ENCODE peak calls at places on chromosomes 6 and 20, in six cellular contexts. J is uterus; W is tibial artery; P is CD4-positive, alpha-beta T cell; A is endothelial cell; Q is psoas muscle. X is an unnamed sample.

GRCh38 chr20:42193119-42193518 is 574.9 kb upstream of the CHD6 start:
- DNase-seq in J (no peak), W (no peak), P (no peak), A (no peak), Q (no peak), X (no peak)

GRCh38 chr6:36340671-36341454 is 4.2 kb upstream of the BNIP5 start:
- DNase-seq in J (peak; percentile 75), W (peak; percentile 85), P (peak; percentile 64), A (peak; percentile 76), Q (peak; percentile 80), X (peak; percentile 83)

GRCh38 chr6:150138638-150139037 is 4.2 kb upstream of the PPP1R14C start:
- DNase-seq in J (no peak), W (no peak), P (no peak), A (no peak), Q (no peak), X (no peak)

GRCh38 chr6:106085984-106086832 is at the start of gene PRDM1:
- DNase-seq in J (peak; percentile 82), W (peak; percentile 80), P (peak; percentile 64), A (peak; percentile 88), Q (peak; percentile 71), X (peak; percentile 89)

GRCh38 chr20:32296412-32296811 is 19.0 kb downstream of the KIF3B start:
- DNase-seq in J (no peak), W (no peak), P (no peak), A (no peak), Q (no peak), X (no peak)

GRCh38 chr6:148972481-148972880 is 225.7 kb downstream of the UST start:
- DNase-seq in J (no peak), W (no peak), P (peak; percentile 7), A (peak; percentile 51), Q (peak; percentile 55), X (peak; percentile 66)

GRCh38 chr6:112780498-112781096 is 433.5 kb downstream of the RFPL4B start:
- DNase-seq in J (peak; percentile 58), W (peak; percentile 76), P (no peak), A (peak; percentile 87), Q (peak; percentile 39), X (peak; percentile 47)

GRCh38 chr20:63969851-63970713 is at the start of gene ZNF512B:
- DNase-seq in J (peak; percentile 66), W (peak; percentile 74), P (peak; percentile 54), A (peak; percentile 76), Q (peak; percentile 72), X (peak; percentile 57)

GRCh38 chr20:63735859-63736718 is at the start of gene LIME1:
- DNase-seq in J (peak; percentile 25), W (peak; percentile 67), P (peak; percentile 76), A (no peak), Q (no peak), X (peak; percentile 85)

GRCh38 chr20:25504366-25505135 is 80.8 kb downstream of the NINL start:
- DNase-seq in J (no peak), W (no peak), P (no peak), A (no peak), Q (no peak), X (no peak)

GRCh38 chr20:44633187-44633851 is 18.2 kb downstream of the ADA start:
- DNase-seq in J (no peak), W (no peak), P (no peak), A (no peak), Q (no peak), X (no peak)

GRCh38 chr6:43499028-43499815 is 10.9 kb downstream of the LRRC73 start:
- DNase-seq in J (no peak), W (no peak), P (no peak), A (no peak), Q (no peak), X (no peak)

GRCh38 chr20:25389381-25389857 is 1.2 kb downstream of the ABHD12 start:
- DNase-seq in J (no peak), W (no peak), P (peak; percentile 5), A (no peak), Q (no peak), X (no peak)

GRCh38 chr6:5634525-5634924 is 372.2 kb downstream of the NRN1 start:
- DNase-seq in J (no peak), W (no peak), P (no peak), A (no peak), Q (no peak), X (no peak)

GRCh38 chr20:62406635-62407176 is 379 bp downstream of the CABLES2 start:
- DNase-seq in J (no peak), W (no peak), P (no peak), A (no peak), Q (no peak), X (no peak)

GRCh38 chr6:125824946-125825786 is 34.4 kb downstream of the NCOA7 start:
- DNase-seq in J (no peak), W (no peak), P (no peak), A (no peak), Q (no peak), X (no peak)

GRCh38 chr20:63090052-63090451 is 83.3 kb upstream of the BHLHE23 start:
- DNase-seq in J (no peak), W (no peak), P (no peak), A (no peak), Q (no peak), X (no peak)

GRCh38 chr6:90393232-90393884 is 96.7 kb upstream of the BACH2 start:
- DNase-seq in J (peak; percentile 65), W (no peak), P (peak; percentile 59), A (peak; percentile 73), Q (peak; percentile 43), X (peak; percentile 90)

GRCh38 chr20:57323034-57323433 is 6.6 kb upstream of the SPO11 start:
- DNase-seq in J (peak; percentile 76), W (no peak), P (no peak), A (no peak), Q (peak; percentile 37), X (peak; percentile 25)

GRCh38 chr6:3260772-3261517 is 2.2 kb downstream of the PSMG4 start:
- DNase-seq in J (no peak), W (no peak), P (no peak), A (no peak), Q (no peak), X (no peak)

GRCh38 chr6:81892911-81893310 is 140.4 kb upstream of the TENT5A start:
- DNase-seq in J (no peak), W (no peak), P (no peak), A (no peak), Q (no peak), X (no peak)

GRCh38 chr20:10651227-10651990 is 22.4 kb downstream of the JAG1 start:
- DNase-seq in J (peak; percentile 55), W (no peak), P (no peak), A (no peak), Q (no peak), X (no peak)

GRCh38 chr6:111738631-111739030 is 133.0 kb upstream of the TRAF3IP2 start:
- DNase-seq in J (no peak), W (no peak), P (no peak), A (no peak), Q (no peak), X (no peak)

GRCh38 chr6:136956590-136957573 is 34.8 kb downstream of the SLC35D3 start:
- DNase-seq in J (no peak), W (no peak), P (no peak), A (peak; percentile 58), Q (no peak), X (no peak)
- TF ChIP-seq CTCF in J (no peak), W (no peak), P (no peak), A (no peak), Q (no peak), X (no peak)

GRCh38 chr20:6169251-6169650 is 46.4 kb upstream of the FERMT1 start:
- DNase-seq in J (no peak), W (no peak), P (no peak), A (no peak), Q (no peak), X (no peak)
- TF ChIP-seq CTCF in J (no peak), W (no peak), P (no peak), A (no peak), Q (no peak), X (no peak)

GRCh38 chr6:109531446-109531845 is 48.4 kb upstream of the ZBTB24 start:
- DNase-seq in J (no peak), W (no peak), P (no peak), A (no peak), Q (no peak), X (no peak)

GRCh38 chr6:109526905-109527628 is 44.0 kb upstream of the ZBTB24 start:
- DNase-seq in J (peak; percentile 19), W (no peak), P (peak; percentile 26), A (peak; percentile 66), Q (no peak), X (peak; percentile 70)

GRCh38 chr6:109524129-109524528 is 41.1 kb upstream of the ZBTB24 start:
- DNase-seq in J (no peak), W (no peak), P (no peak), A (no peak), Q (no peak), X (no peak)

GRCh38 chr6:109523478-109523877 is 40.5 kb upstream of the ZBTB24 start:
- DNase-seq in J (no peak), W (no peak), P (no peak), A (no peak), Q (no peak), X (no peak)

GRCh38 chr6:109527989-109528388 is 45.0 kb upstream of the ZBTB24 start:
- DNase-seq in J (no peak), W (no peak), P (no peak), A (no peak), Q (no peak), X (no peak)
- TF ChIP-seq CTCF in J (no peak), W (no peak), P (no peak), A (peak; percentile 41), Q (no peak), X (no peak)

GRCh38 chr6:11705069-11705468 is 73.5 kb downstream of the ADTRP start:
- DNase-seq in J (no peak), W (no peak), P (no peak), A (no peak), Q (no peak), X (peak; percentile 57)

GRCh38 chr6:11702039-11702795 is 76.4 kb downstream of the ADTRP start:
- DNase-seq in J (no peak), W (no peak), P (no peak), A (no peak), Q (no peak), X (no peak)

GRCh38 chr6:11702796-11703130 is 75.8 kb downstream of the ADTRP start:
- DNase-seq in J (no peak), W (no peak), P (no peak), A (no peak), Q (no peak), X (no peak)

GRCh38 chr6:11701568-11701967 is 77.0 kb downstream of the ADTRP start:
- DNase-seq in J (no peak), W (no peak), P (no peak), A (no peak), Q (no peak), X (no peak)

GRCh38 chr6:11700118-11700718 is 78.4 kb downstream of the ADTRP start:
- DNase-seq in J (no peak), W (no peak), P (no peak), A (no peak), Q (no peak), X (peak; percentile 39)
- TF ChIP-seq CTCF in J (peak; percentile 35), W (peak; percentile 49), P (peak; percentile 67), A (peak; percentile 42), Q (peak; percentile 52), X (peak; percentile 42)